ENCODE peak calls at places on chromosomes 13 and 19, in four cellular contexts. One of them, this sample, is unnamed.

GRCh38 chr13:26660761-26661160 is 99.8 kb downstream of the GPR12 start:
- DNase-seq in naive thymus-derived CD4-positive, alpha-beta T cell: no peak
- DNase-seq in amygdala: no peak
- DNase-seq in IMR-90: no peak
- DNase-seq in this sample: no peak

GRCh38 chr13:102399791-102400618 is 1.8 kb downstream of the FGF14 start:
- DNase-seq in naive thymus-derived CD4-positive, alpha-beta T cell: no peak
- DNase-seq in amygdala: no peak
- DNase-seq in IMR-90: no peak
- DNase-seq in this sample: no peak

GRCh38 chr13:39637890-39638289 is 17.6 kb upstream of the COG6 start:
- DNase-seq in naive thymus-derived CD4-positive, alpha-beta T cell: no peak
- DNase-seq in amygdala: no peak
- DNase-seq in IMR-90: no peak
- DNase-seq in this sample: no peak

GRCh38 chr19:768424-768823 is 17.5 kb downstream of the MISP start:
- DNase-seq in naive thymus-derived CD4-positive, alpha-beta T cell: no peak
- DNase-seq in amygdala: no peak
- DNase-seq in IMR-90: peak
- DNase-seq in this sample: no peak

GRCh38 chr19:35265126-35265995 is 3.4 kb upstream of the USF2 start:
- DNase-seq in naive thymus-derived CD4-positive, alpha-beta T cell: no peak
- DNase-seq in amygdala: no peak
- DNase-seq in IMR-90: no peak
- DNase-seq in this sample: peak

GRCh38 chr13:23468811-23469210 is 35.3 kb upstream of the SACS start:
- DNase-seq in naive thymus-derived CD4-positive, alpha-beta T cell: no peak
- DNase-seq in amygdala: no peak
- DNase-seq in IMR-90: no peak
- DNase-seq in this sample: no peak

GRCh38 chr19:7078007-7078406 is 8.5 kb downstream of the ZNF557 start:
- DNase-seq in naive thymus-derived CD4-positive, alpha-beta T cell: no peak
- DNase-seq in amygdala: no peak
- DNase-seq in IMR-90: no peak
- DNase-seq in this sample: no peak

GRCh38 chr19:2663920-2664571 is 38.4 kb downstream of the GNG7 start:
- DNase-seq in naive thymus-derived CD4-positive, alpha-beta T cell: no peak
- DNase-seq in amygdala: peak
- DNase-seq in IMR-90: no peak
- DNase-seq in this sample: no peak

GRCh38 chr19:44401787-44402115 is 343 bp upstream of the ZNF285 start:
- DNase-seq in naive thymus-derived CD4-positive, alpha-beta T cell: no peak
- DNase-seq in amygdala: no peak
- DNase-seq in IMR-90: no peak
- DNase-seq in this sample: no peak

GRCh38 chr13:51058461-51059167 is 52.5 kb downstream of the C13orf42 start:
- DNase-seq in naive thymus-derived CD4-positive, alpha-beta T cell: no peak
- DNase-seq in amygdala: no peak
- DNase-seq in IMR-90: no peak
- DNase-seq in this sample: no peak

GRCh38 chr13:46475586-46475991 is 77.4 kb upstream of the LRCH1 start:
- DNase-seq in naive thymus-derived CD4-positive, alpha-beta T cell: no peak
- DNase-seq in amygdala: no peak
- DNase-seq in IMR-90: no peak
- DNase-seq in this sample: no peak